ENCODE peak calls at places on chromosomes 5 and 9, in four cellular contexts. Q, E, S and R are unnamed samples.

GRCh38 chr5:178399723-178400115 is 167.1 kb upstream of the PHYKPL start:
- DNase-seq in Q (no peak), E (no peak), S (no peak), R (no peak)

GRCh38 chr9:12748016-12748415 is 26.8 kb upstream of the LURAP1L start:
- DNase-seq in Q (no peak), E (no peak), S (no peak), R (peak)

GRCh38 chr9:1939926-1940368 is 75.2 kb upstream of the SMARCA2 start:
- DNase-seq in Q (peak), E (no peak), S (peak), R (peak)

GRCh38 chr9:15104826-15105420 is 194.7 kb upstream of the FREM1 start:
- DNase-seq in Q (peak), E (no peak), S (peak), R (peak)

GRCh38 chr5:122076669-122077450 is 1.2 kb downstream of the LOX start:
- DNase-seq in Q (peak), E (no peak), S (peak), R (peak)

GRCh38 chr5:89105171-89105695 is 222.2 kb upstream of the MEF2C start:
- DNase-seq in Q (no peak), E (no peak), S (no peak), R (no peak)

GRCh38 chr5:17089690-17090089 is 127.7 kb upstream of the BASP1 start:
- DNase-seq in Q (no peak), E (no peak), S (peak), R (peak)

GRCh38 chr5:102540251-102540812 is 41.5 kb upstream of the SLCO6A1 start:
- DNase-seq in Q (no peak), E (no peak), S (no peak), R (no peak)

GRCh38 chr5:144634138-144634537 is 463.5 kb downstream of the KCTD16 start:
- DNase-seq in Q (no peak), E (no peak), S (no peak), R (no peak)

GRCh38 chr9:128384801-128385492 is 13.8 kb downstream of the URM1 start:
- DNase-seq in Q (no peak), E (no peak), S (peak), R (no peak)

GRCh38 chr5:88879724-88880123 is 3.3 kb downstream of the MEF2C start:
- DNase-seq in Q (no peak), E (no peak), S (peak), R (no peak)

GRCh38 chr5:164202338-164202737 is 696.9 kb downstream of the MAT2B start:
- DNase-seq in Q (no peak), E (no peak), S (no peak), R (peak)

GRCh38 chr5:203246-203645 is 12.0 kb downstream of the LRRC14B start:
- DNase-seq in Q (no peak), E (no peak), S (no peak), R (no peak)

DNA sequence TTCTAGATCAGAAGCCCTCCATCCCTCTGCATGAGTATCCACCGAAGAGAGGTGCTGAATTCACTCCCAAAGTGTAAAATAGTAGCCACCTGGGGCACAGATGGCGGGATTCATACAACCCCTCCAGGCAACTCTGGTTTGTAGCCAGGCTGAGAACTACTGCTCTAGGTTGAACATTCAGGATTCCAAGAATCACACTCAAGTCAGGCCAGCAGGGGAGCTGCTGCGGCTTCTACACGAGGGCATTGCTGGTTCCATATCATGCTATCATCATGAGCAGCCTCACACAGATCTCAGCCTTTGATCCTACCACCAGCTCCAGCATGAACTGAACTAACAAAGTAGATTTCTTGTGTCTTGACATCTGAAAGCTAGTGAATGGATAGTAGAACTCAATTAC is 367.9 kb downstream of the DIRAS2 start:
- DNase-seq in Q (peak), E (no peak), S (peak), R (no peak)
- H4K5ac ChIP-seq in Q (no peak), E (no peak), S (no peak), R (no peak)

GRCh38 chr5:126975791-126976190 is 54.6 kb downstream of the MARCHF3 start:
- DNase-seq in Q (no peak), E (no peak), S (no peak), R (no peak)
- H4K5ac ChIP-seq in Q (no peak), E (no peak), S (no peak), R (no peak)

DNA sequence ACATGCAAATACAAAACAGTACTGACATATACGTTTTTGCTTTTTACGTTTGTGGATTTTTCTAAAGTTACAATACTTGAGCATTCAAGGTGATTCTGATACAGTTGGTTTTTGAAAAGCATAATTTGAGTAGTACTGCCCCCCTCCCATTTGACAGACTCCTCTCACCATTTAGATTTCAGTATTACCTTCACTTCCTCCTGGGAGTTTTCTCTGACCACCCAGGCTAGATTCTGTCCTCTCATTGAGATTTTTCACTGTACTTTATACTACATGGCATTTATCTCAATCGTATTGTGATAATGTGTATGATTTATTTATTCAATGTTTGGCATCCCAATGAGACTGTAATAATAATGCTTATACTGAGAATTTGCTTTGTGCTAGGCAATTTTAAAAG is 32.8 kb upstream of the SMAD5 start:
- DNase-seq in Q (no peak), E (no peak), S (no peak), R (no peak)
- H4K5ac ChIP-seq in Q (no peak), E (no peak), S (no peak), R (no peak)

GRCh38 chr9:122016309-122016708 is 76.8 kb downstream of the TTLL11 start:
- DNase-seq in Q (no peak), E (no peak), S (no peak), R (no peak)
- H4K5ac ChIP-seq in Q (no peak), E (no peak), S (no peak), R (no peak)

DNA sequence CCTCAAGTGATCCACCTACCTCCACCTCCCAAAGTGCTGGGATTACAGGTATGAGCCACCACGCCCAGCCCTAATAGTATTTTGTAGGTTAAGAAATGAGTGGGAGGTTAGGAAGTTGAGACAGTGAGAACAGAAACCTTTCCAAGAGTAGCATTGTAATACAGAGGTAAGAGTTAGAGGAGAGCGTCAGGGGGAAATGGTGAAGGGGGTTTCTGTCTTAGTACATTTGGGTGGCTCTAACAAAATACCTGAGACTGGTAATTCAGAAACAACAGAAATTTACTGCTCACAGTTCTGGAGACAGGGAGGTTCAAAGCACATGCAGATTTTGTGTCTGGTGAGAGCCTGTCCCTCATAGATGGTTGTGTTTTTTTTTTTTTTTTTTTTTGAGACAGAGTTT is 18.8 kb downstream of the SMIM3 start:
- DNase-seq in Q (no peak), E (no peak), S (no peak), R (no peak)
- H4K5ac ChIP-seq in Q (no peak), E (no peak), S (no peak), R (no peak)

DNA sequence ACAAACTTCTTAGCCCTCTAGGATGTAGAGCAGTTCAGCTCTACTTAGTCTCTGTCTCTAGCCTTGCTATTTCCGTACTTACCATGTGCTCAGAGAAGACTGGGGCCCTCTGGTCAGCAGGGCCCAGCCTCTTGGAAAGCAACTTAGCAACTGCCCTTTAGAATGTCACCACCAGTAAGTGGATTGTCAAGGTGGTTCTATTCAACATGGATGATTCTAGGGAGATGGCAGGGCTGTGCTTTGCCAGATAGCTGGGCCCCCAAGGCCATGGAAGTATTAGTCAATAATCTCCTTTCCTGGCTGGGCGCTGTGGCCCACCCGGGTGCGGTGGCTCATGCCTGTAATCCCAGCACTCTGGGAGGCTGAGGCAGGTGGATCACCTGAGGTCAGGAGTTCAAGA is 177.6 kb upstream of the MVB12B start:
- DNase-seq in Q (peak), E (no peak), S (no peak), R (no peak)
- H4K5ac ChIP-seq in Q (no peak), E (no peak), S (no peak), R (no peak)

DNA sequence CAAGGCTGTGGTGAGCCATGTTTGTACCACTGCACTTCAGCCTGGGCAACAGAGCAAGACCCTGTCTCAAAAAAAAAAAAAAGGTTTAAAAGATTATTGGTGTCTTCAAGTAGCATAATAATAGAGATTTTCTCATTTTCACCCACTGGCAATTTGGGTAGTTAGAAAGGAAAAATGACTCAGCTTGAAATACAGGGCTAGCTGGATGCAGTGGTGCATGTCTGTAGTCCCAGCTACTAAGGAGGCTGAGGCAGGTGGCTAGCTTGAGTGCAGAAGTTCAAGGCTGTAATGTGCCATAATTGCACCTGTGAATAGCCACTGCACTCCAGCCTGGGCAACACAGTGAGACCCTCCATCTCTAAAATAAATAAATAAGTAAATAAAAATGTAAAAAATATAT is 111.1 kb downstream of the ARRDC3 start:
- DNase-seq in Q (no peak), E (no peak), S (no peak), R (no peak)
- H4K5ac ChIP-seq in Q (no peak), E (no peak), S (no peak), R (no peak)

GRCh38 chr9:34157308-34157707 is 21.5 kb upstream of the UBAP1 start:
- DNase-seq in Q (no peak), E (no peak), S (no peak), R (no peak)
- H4K5ac ChIP-seq in Q (no peak), E (no peak), S (no peak), R (peak)